ENCODE peak calls at places on chromosomes 1 and 21, in four cellular contexts. One of them, this sample, is unnamed.

GRCh38 chr1:164604541-164604940 is 45.6 kb downstream of the PBX1 start:
- DNase-seq in SJSA1: no peak
- DNase-seq in right cardiac atrium: no peak
- DNase-seq in lower lobe of right lung: no peak
- DNase-seq in this sample: no peak

GRCh38 chr1:185731446-185731845 is 2.7 kb upstream of the HMCN1 start:
- DNase-seq in SJSA1: no peak
- DNase-seq in right cardiac atrium: no peak
- DNase-seq in lower lobe of right lung: no peak
- DNase-seq in this sample: no peak

GRCh38 chr1:34165422-34165921 is 442 bp upstream of the CSMD2 start:
- DNase-seq in SJSA1: no peak
- DNase-seq in right cardiac atrium: no peak
- DNase-seq in lower lobe of right lung: no peak
- DNase-seq in this sample: no peak

GRCh38 chr1:85849660-85850059 is 141.4 kb upstream of the ZNHIT6 start:
- DNase-seq in SJSA1: peak; percentile 10
- DNase-seq in right cardiac atrium: no peak
- DNase-seq in lower lobe of right lung: no peak
- DNase-seq in this sample: no peak

GRCh38 chr1:147246910-147247655 is 4.6 kb downstream of the CHD1L start:
- DNase-seq in SJSA1: no peak
- DNase-seq in right cardiac atrium: no peak
- DNase-seq in lower lobe of right lung: no peak
- DNase-seq in this sample: no peak

GRCh38 chr21:17482928-17483327 is 29.9 kb upstream of the CXADR start:
- DNase-seq in SJSA1: no peak
- DNase-seq in right cardiac atrium: no peak
- DNase-seq in lower lobe of right lung: no peak
- DNase-seq in this sample: no peak

GRCh38 chr1:54837002-54837853 is 36.1 kb upstream of the TTC22 start:
- DNase-seq in SJSA1: no peak
- DNase-seq in right cardiac atrium: no peak
- DNase-seq in lower lobe of right lung: no peak
- DNase-seq in this sample: no peak

GRCh38 chr1:212713465-212714136 is 14.0 kb upstream of the BATF3 start:
- DNase-seq in SJSA1: no peak
- DNase-seq in right cardiac atrium: no peak
- DNase-seq in lower lobe of right lung: no peak
- DNase-seq in this sample: no peak

GRCh38 chr1:66768935-66769334 is 16.7 kb downstream of the DYNLT5 start:
- DNase-seq in SJSA1: no peak
- DNase-seq in right cardiac atrium: no peak
- DNase-seq in lower lobe of right lung: no peak
- DNase-seq in this sample: no peak

GRCh38 chr1:205858141-205858961 is 8.4 kb upstream of the PM20D1 start:
- DNase-seq in SJSA1: no peak
- DNase-seq in right cardiac atrium: no peak
- DNase-seq in lower lobe of right lung: no peak
- DNase-seq in this sample: no peak

GRCh38 chr21:21018841-21019240 is 20.6 kb downstream of the NCAM2 start:
- DNase-seq in SJSA1: no peak
- DNase-seq in right cardiac atrium: no peak
- DNase-seq in lower lobe of right lung: no peak
- DNase-seq in this sample: no peak

GRCh38 chr1:3516911-3517310 is 62.4 kb downstream of the ARHGEF16 start:
- DNase-seq in SJSA1: no peak
- DNase-seq in right cardiac atrium: no peak
- DNase-seq in lower lobe of right lung: no peak
- DNase-seq in this sample: no peak

GRCh38 chr1:160579216-160579701 is at the start of gene CD84:
- DNase-seq in SJSA1: no peak
- DNase-seq in right cardiac atrium: no peak
- DNase-seq in lower lobe of right lung: no peak
- DNase-seq in this sample: no peak

GRCh38 chr1:17075470-17076255 is 21.8 kb upstream of the SDHB start:
- DNase-seq in SJSA1: peak; percentile 22
- DNase-seq in right cardiac atrium: no peak
- DNase-seq in lower lobe of right lung: no peak
- DNase-seq in this sample: peak; percentile 71

GRCh38 chr1:6385673-6386191 is 7.8 kb downstream of the ACOT7 start:
- DNase-seq in SJSA1: peak; percentile 21
- DNase-seq in right cardiac atrium: no peak
- DNase-seq in lower lobe of right lung: peak; percentile 60
- DNase-seq in this sample: no peak

GRCh38 chr1:93995837-93996526 is 86.8 kb upstream of the GCLM start:
- DNase-seq in SJSA1: no peak
- DNase-seq in right cardiac atrium: no peak
- DNase-seq in lower lobe of right lung: no peak
- DNase-seq in this sample: no peak

GRCh38 chr1:25580933-25581332 is 35.7 kb upstream of the MAN1C1 start:
- DNase-seq in SJSA1: no peak
- DNase-seq in right cardiac atrium: no peak
- DNase-seq in lower lobe of right lung: no peak
- DNase-seq in this sample: peak; percentile 65

GRCh38 chr1:205907794-205908193 is 35.5 kb downstream of the SLC26A9 start:
- DNase-seq in SJSA1: peak; percentile 19
- DNase-seq in right cardiac atrium: no peak
- DNase-seq in lower lobe of right lung: no peak
- DNase-seq in this sample: no peak

GRCh38 chr1:220833436-220833835 is 45.8 kb upstream of the HLX start:
- DNase-seq in SJSA1: no peak
- DNase-seq in right cardiac atrium: no peak
- DNase-seq in lower lobe of right lung: no peak
- DNase-seq in this sample: no peak

GRCh38 chr1:208683141-208683540 is 439.0 kb upstream of the PLXNA2 start:
- DNase-seq in SJSA1: no peak
- DNase-seq in right cardiac atrium: no peak
- DNase-seq in lower lobe of right lung: no peak
- DNase-seq in this sample: no peak

GRCh38 chr1:84412316-84412942 is 14.1 kb downstream of the DNASE2B start:
- DNase-seq in SJSA1: peak; percentile 44
- DNase-seq in right cardiac atrium: no peak
- DNase-seq in lower lobe of right lung: no peak
- DNase-seq in this sample: no peak

GRCh38 chr1:200243042-200243437 is 166.8 kb downstream of the ZNF281 start:
- DNase-seq in SJSA1: no peak
- DNase-seq in right cardiac atrium: no peak
- DNase-seq in lower lobe of right lung: no peak
- DNase-seq in this sample: no peak

GRCh38 chr1:100448371-100448770 is 89.6 kb upstream of the GPR88 start:
- DNase-seq in SJSA1: no peak
- DNase-seq in right cardiac atrium: no peak
- DNase-seq in lower lobe of right lung: no peak
- DNase-seq in this sample: no peak

GRCh38 chr1:33332881-33333280 is 12.0 kb upstream of the A3GALT2 start:
- DNase-seq in SJSA1: no peak
- DNase-seq in right cardiac atrium: no peak
- DNase-seq in lower lobe of right lung: peak; percentile 61
- DNase-seq in this sample: peak; percentile 20

GRCh38 chr1:176206006-176206960 is 803 bp downstream of the COP1 start:
- DNase-seq in SJSA1: no peak
- DNase-seq in right cardiac atrium: peak; percentile 76
- DNase-seq in lower lobe of right lung: peak; percentile 63
- DNase-seq in this sample: peak; percentile 95

GRCh38 chr1:247145279-247145678 is 26.5 kb downstream of the ZNF124 start:
- DNase-seq in SJSA1: no peak
- DNase-seq in right cardiac atrium: no peak
- DNase-seq in lower lobe of right lung: no peak
- DNase-seq in this sample: no peak

GRCh38 chr1:175075572-175076568 is 8.2 kb downstream of the TNN start:
- DNase-seq in SJSA1: peak; percentile 79
- DNase-seq in right cardiac atrium: no peak
- DNase-seq in lower lobe of right lung: no peak
- DNase-seq in this sample: no peak

GRCh38 chr1:21254335-21254951 is 35.8 kb downstream of the ECE1 start:
- DNase-seq in SJSA1: no peak
- DNase-seq in right cardiac atrium: peak; percentile 87
- DNase-seq in lower lobe of right lung: no peak
- DNase-seq in this sample: no peak

GRCh38 chr1:61486783-61487505 is 238.0 kb downstream of the TM2D1 start:
- DNase-seq in SJSA1: no peak
- DNase-seq in right cardiac atrium: no peak
- DNase-seq in lower lobe of right lung: no peak
- DNase-seq in this sample: no peak

GRCh38 chr21:19322360-19322759 is 918.8 kb upstream of the TMPRSS15 start:
- DNase-seq in SJSA1: no peak
- DNase-seq in right cardiac atrium: no peak
- DNase-seq in lower lobe of right lung: no peak
- DNase-seq in this sample: no peak

GRCh38 chr1:119330062-119330939 is 38.3 kb upstream of the HAO2 start:
- DNase-seq in SJSA1: no peak
- DNase-seq in right cardiac atrium: no peak
- DNase-seq in lower lobe of right lung: no peak
- DNase-seq in this sample: no peak

GRCh38 chr21:23542097-23542496 is 2065.2 kb downstream of the MRPL39 start:
- DNase-seq in SJSA1: no peak
- DNase-seq in right cardiac atrium: no peak
- DNase-seq in lower lobe of right lung: no peak
- DNase-seq in this sample: no peak

GRCh38 chr1:210446479-210446878 is 117.8 kb downstream of the HHAT start:
- DNase-seq in SJSA1: peak; percentile 13
- DNase-seq in right cardiac atrium: no peak
- DNase-seq in lower lobe of right lung: no peak
- DNase-seq in this sample: peak; percentile 78

GRCh38 chr1:109777980-109778625 is 14.4 kb upstream of the EPS8L3 start:
- DNase-seq in SJSA1: no peak
- DNase-seq in right cardiac atrium: no peak
- DNase-seq in lower lobe of right lung: peak; percentile 21
- DNase-seq in this sample: peak; percentile 17

GRCh38 chr21:44445413-44445812 is 9.9 kb upstream of the LRRC3 start:
- DNase-seq in SJSA1: no peak
- DNase-seq in right cardiac atrium: no peak
- DNase-seq in lower lobe of right lung: peak; percentile 7
- DNase-seq in this sample: peak; percentile 16

DNA sequence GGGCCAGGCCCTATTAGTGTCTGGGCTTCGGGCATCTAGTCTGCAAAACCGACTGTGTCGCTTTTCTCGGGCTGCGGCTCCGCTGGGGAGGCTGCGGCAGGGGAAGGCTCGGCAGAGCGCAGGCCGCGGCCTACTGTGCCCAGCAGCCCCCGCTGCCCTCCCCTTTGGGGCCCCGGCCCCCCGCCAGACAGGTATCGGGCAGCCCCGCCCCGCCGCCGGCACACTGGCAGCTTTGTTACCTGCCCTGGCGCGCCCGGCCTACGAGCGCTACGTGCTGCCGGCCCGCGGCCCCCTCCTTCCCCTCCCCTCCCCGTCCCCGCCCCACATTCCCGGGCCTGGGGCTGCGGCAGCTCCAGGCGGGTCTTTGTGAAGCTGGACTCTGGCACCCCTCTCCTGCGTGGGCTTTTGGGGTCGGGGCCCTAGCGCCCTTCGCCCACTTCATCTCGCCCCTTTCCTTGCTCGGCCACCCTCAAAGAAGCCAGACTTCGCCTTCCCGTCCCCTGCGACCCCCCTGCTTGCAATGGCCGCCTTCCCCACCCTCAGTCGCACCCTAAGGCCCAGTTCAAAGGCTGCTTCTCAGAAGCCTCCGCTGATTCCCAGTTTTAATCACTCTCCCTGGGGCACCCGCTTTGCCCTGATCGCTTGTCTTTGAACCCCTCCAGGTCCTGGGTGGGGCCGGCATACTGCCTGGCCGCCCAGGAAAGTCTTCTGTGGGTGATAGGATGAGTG is 48.9 kb upstream of the SLC2A1 start:
- DNase-seq in SJSA1: no peak
- DNase-seq in right cardiac atrium: no peak
- DNase-seq in lower lobe of right lung: no peak
- DNase-seq in this sample: no peak
- H3K4me3 ChIP-seq in SJSA1: no peak overlapping the region
- H3K4me3 ChIP-seq in right cardiac atrium: no peak overlapping the region
- H3K4me3 ChIP-seq in lower lobe of right lung: no peak overlapping the region
- H3K4me3 ChIP-seq in this sample: no peak overlapping the region

GRCh38 chr21:16425297-16425696 is 695.5 kb downstream of the USP25 start:
- DNase-seq in SJSA1: no peak
- DNase-seq in right cardiac atrium: no peak
- DNase-seq in lower lobe of right lung: no peak
- DNase-seq in this sample: no peak

GRCh38 chr21:16420086-16420724 is 690.4 kb downstream of the USP25 start:
- DNase-seq in SJSA1: peak; percentile 64
- DNase-seq in right cardiac atrium: peak; percentile 63
- DNase-seq in lower lobe of right lung: no peak
- DNase-seq in this sample: no peak

GRCh38 chr21:16424331-16424749 is 694.6 kb downstream of the USP25 start:
- DNase-seq in SJSA1: peak; percentile 33
- DNase-seq in right cardiac atrium: no peak
- DNase-seq in lower lobe of right lung: no peak
- DNase-seq in this sample: no peak

GRCh38 chr21:16423921-16424320 is 694.1 kb downstream of the USP25 start:
- DNase-seq in SJSA1: no peak
- DNase-seq in right cardiac atrium: no peak
- DNase-seq in lower lobe of right lung: no peak
- DNase-seq in this sample: no peak

GRCh38 chr21:16422702-16423101 is 692.9 kb downstream of the USP25 start:
- DNase-seq in SJSA1: no peak
- DNase-seq in right cardiac atrium: no peak
- DNase-seq in lower lobe of right lung: no peak
- DNase-seq in this sample: no peak
- H3K4me3 ChIP-seq in SJSA1: no peak overlapping the region
- H3K4me3 ChIP-seq in right cardiac atrium: peak overlapping the region; percentile 50
- H3K4me3 ChIP-seq in lower lobe of right lung: peak overlapping the region; percentile 4
- H3K4me3 ChIP-seq in this sample: no peak overlapping the region

DNA sequence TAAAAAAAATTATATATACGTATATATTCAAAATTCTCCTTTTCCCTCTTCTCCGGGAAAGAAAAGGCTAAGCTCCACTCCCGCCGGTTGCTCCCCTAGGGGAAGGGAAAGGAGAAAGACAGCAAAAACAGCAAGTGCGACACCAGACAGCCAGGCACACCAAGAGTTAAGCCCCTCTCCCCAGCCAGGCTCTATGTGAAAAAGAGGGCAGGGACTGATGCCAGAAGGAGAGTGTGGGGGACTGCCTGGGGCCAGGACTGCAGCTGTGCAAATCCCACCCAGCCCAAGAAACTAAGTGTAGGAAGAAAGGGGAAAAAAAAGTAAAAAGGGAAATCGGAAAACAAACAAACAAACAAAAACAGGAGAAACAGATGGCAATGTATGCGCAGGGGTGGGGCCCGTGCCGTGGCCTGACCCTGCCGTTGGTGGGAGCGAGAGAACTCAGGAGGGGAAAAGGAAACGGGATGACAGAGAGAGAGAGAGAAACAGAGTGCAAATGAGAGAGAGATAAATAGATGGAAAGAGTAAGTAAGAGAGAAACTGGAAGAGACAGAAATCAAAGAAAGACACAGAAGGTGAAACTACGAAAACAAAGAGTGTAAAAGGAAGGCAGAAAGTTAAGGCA is 27.6 kb upstream of the FMO1 start:
- DNase-seq in SJSA1: peak; percentile 94
- DNase-seq in right cardiac atrium: peak; percentile 45
- DNase-seq in lower lobe of right lung: no peak
- DNase-seq in this sample: no peak
- H3K4me3 ChIP-seq in SJSA1: peak overlapping the region; percentile 15
- H3K4me3 ChIP-seq in right cardiac atrium: no peak overlapping the region
- H3K4me3 ChIP-seq in lower lobe of right lung: no peak overlapping the region
- H3K4me3 ChIP-seq in this sample: no peak overlapping the region

GRCh38 chr1:231418741-231419107 is 3.4 kb downstream of the EGLN1 start:
- DNase-seq in SJSA1: no peak
- DNase-seq in right cardiac atrium: no peak
- DNase-seq in lower lobe of right lung: no peak
- DNase-seq in this sample: no peak
- H3K4me3 ChIP-seq in SJSA1: no peak overlapping the region
- H3K4me3 ChIP-seq in right cardiac atrium: peak overlapping the region; percentile 93
- H3K4me3 ChIP-seq in lower lobe of right lung: peak overlapping the region; percentile 80
- H3K4me3 ChIP-seq in this sample: peak overlapping the region; percentile 95

This sample was measured in spleen.